ENCODE peak calls at places on chromosome 15, in four cellular contexts. One of them, this sample, is unnamed.

GRCh38 chr15:99427210-99427609 is 138.6 kb upstream of the MEF2A start:
- DNase-seq in esophagus squamous epithelium: no peak
- DNase-seq in stomach: no peak
- DNase-seq in OCI-LY7: no peak
- DNase-seq in this sample: no peak

GRCh38 chr15:90413411-90414379 is 25.7 kb downstream of the IQGAP1 start:
- DNase-seq in OCI-LY7: no peak
- DNase-seq in stomach: no peak
- DNase-seq in esophagus squamous epithelium: no peak
- DNase-seq in this sample: no peak

GRCh38 chr15:65869954-65870871 is 922 bp downstream of the RAB11A start:
- DNase-seq in stomach: peak
- DNase-seq in OCI-LY7: peak
- DNase-seq in esophagus squamous epithelium: no peak
- DNase-seq in this sample: peak

GRCh38 chr15:23642413-23643044 is 5.1 kb downstream of the MAGEL2 start:
- DNase-seq in OCI-LY7: peak
- DNase-seq in stomach: peak
- DNase-seq in esophagus squamous epithelium: no peak
- DNase-seq in this sample: peak

GRCh38 chr15:74010929-74011540 is 16.5 kb downstream of the PML start:
- DNase-seq in stomach: no peak
- DNase-seq in OCI-LY7: no peak
- DNase-seq in esophagus squamous epithelium: no peak
- DNase-seq in this sample: no peak

GRCh38 chr15:72474466-72474911 is 359 bp downstream of the ARIH1 start:
- DNase-seq in esophagus squamous epithelium: no peak
- DNase-seq in stomach: no peak
- DNase-seq in OCI-LY7: no peak
- DNase-seq in this sample: no peak

GRCh38 chr15:71379893-71380292 is 264.6 kb downstream of the THSD4 start:
- DNase-seq in OCI-LY7: no peak
- DNase-seq in stomach: no peak
- DNase-seq in esophagus squamous epithelium: no peak
- DNase-seq in this sample: no peak

GRCh38 chr15:42716125-42716524 is 20.8 kb downstream of the CDAN1 start:
- DNase-seq in esophagus squamous epithelium: no peak
- DNase-seq in stomach: peak
- DNase-seq in OCI-LY7: no peak
- DNase-seq in this sample: no peak

GRCh38 chr15:95770191-95770590 is 560.3 kb upstream of the NR2F2 start:
- DNase-seq in stomach: no peak
- DNase-seq in esophagus squamous epithelium: no peak
- DNase-seq in OCI-LY7: no peak
- DNase-seq in this sample: no peak

GRCh38 chr15:44195151-44195740 is at the start of gene FRMD5:
- DNase-seq in esophagus squamous epithelium: peak
- DNase-seq in stomach: peak
- DNase-seq in OCI-LY7: peak
- DNase-seq in this sample: peak

GRCh38 chr15:29064290-29064689 is 178.5 kb downstream of the APBA2 start:
- DNase-seq in stomach: no peak
- DNase-seq in esophagus squamous epithelium: no peak
- DNase-seq in OCI-LY7: no peak
- DNase-seq in this sample: no peak

GRCh38 chr15:65979837-65980236 is 110.5 kb downstream of the RAB11A start:
- DNase-seq in OCI-LY7: no peak
- DNase-seq in stomach: no peak
- DNase-seq in esophagus squamous epithelium: no peak
- DNase-seq in this sample: no peak

GRCh38 chr15:34304613-34305012 is 33.0 kb downstream of the SLC12A6 start:
- DNase-seq in esophagus squamous epithelium: no peak
- DNase-seq in OCI-LY7: no peak
- DNase-seq in stomach: no peak
- DNase-seq in this sample: no peak

GRCh38 chr15:94576889-94577533 is 345.6 kb downstream of the MCTP2 start:
- DNase-seq in stomach: peak
- DNase-seq in esophagus squamous epithelium: no peak
- DNase-seq in OCI-LY7: peak
- DNase-seq in this sample: peak

GRCh38 chr15:41018534-41018933 is 65.3 kb downstream of the CHAC1 start:
- DNase-seq in esophagus squamous epithelium: no peak
- DNase-seq in stomach: peak
- DNase-seq in OCI-LY7: no peak
- DNase-seq in this sample: no peak

GRCh38 chr15:41079717-41080116 is 36.4 kb downstream of the INO80 start:
- DNase-seq in esophagus squamous epithelium: no peak
- DNase-seq in stomach: no peak
- DNase-seq in OCI-LY7: peak
- DNase-seq in this sample: no peak

GRCh38 chr15:63354771-63355650 is 26.6 kb downstream of the CA12 start:
- DNase-seq in esophagus squamous epithelium: no peak
- DNase-seq in stomach: no peak
- DNase-seq in OCI-LY7: no peak
- DNase-seq in this sample: no peak

GRCh38 chr15:63587527-63587926 is 9.7 kb upstream of the FBXL22 start:
- DNase-seq in esophagus squamous epithelium: no peak
- DNase-seq in OCI-LY7: no peak
- DNase-seq in stomach: no peak
- DNase-seq in this sample: no peak

GRCh38 chr15:56805466-56806146 is 72.3 kb upstream of the ZNF280D start:
- DNase-seq in OCI-LY7: no peak
- DNase-seq in stomach: no peak
- DNase-seq in esophagus squamous epithelium: no peak
- DNase-seq in this sample: peak

GRCh38 chr15:96345560-96346389 is 15.3 kb downstream of the NR2F2 start:
- DNase-seq in OCI-LY7: no peak
- DNase-seq in esophagus squamous epithelium: no peak
- DNase-seq in stomach: peak
- DNase-seq in this sample: peak

GRCh38 chr15:70486451-70487379 is 276.6 kb downstream of the UACA start:
- DNase-seq in esophagus squamous epithelium: peak
- DNase-seq in OCI-LY7: no peak
- DNase-seq in stomach: no peak
- DNase-seq in this sample: peak

GRCh38 chr15:41559239-41559488 is 152 bp downstream of the TYRO3 start:
- DNase-seq in OCI-LY7: no peak
- DNase-seq in stomach: no peak
- DNase-seq in esophagus squamous epithelium: no peak
- DNase-seq in this sample: no peak

GRCh38 chr15:40092416-40093223 is 16.1 kb downstream of the BMF start:
- DNase-seq in OCI-LY7: no peak
- DNase-seq in stomach: no peak
- DNase-seq in esophagus squamous epithelium: no peak
- DNase-seq in this sample: no peak

GRCh38 chr15:31365032-31365654 is 38.5 kb downstream of the KLF13 start:
- DNase-seq in esophagus squamous epithelium: no peak
- DNase-seq in OCI-LY7: no peak
- DNase-seq in stomach: no peak
- DNase-seq in this sample: peak

GRCh38 chr15:96889734-96890480 is 559.4 kb downstream of the NR2F2 start:
- DNase-seq in OCI-LY7: no peak
- DNase-seq in esophagus squamous epithelium: no peak
- DNase-seq in stomach: no peak
- DNase-seq in this sample: no peak

GRCh38 chr15:42736178-42736792 is 643 bp downstream of the CDAN1 start:
- DNase-seq in esophagus squamous epithelium: no peak
- DNase-seq in stomach: no peak
- DNase-seq in OCI-LY7: peak
- DNase-seq in this sample: peak

GRCh38 chr15:97745481-97746071 is 214.9 kb upstream of the ARRDC4 start:
- DNase-seq in stomach: peak
- DNase-seq in esophagus squamous epithelium: no peak
- DNase-seq in OCI-LY7: peak
- DNase-seq in this sample: peak

GRCh38 chr15:40282870-40283614 is at the start of gene ANKRD63:
- DNase-seq in esophagus squamous epithelium: no peak
- DNase-seq in stomach: no peak
- DNase-seq in OCI-LY7: no peak
- DNase-seq in this sample: peak

GRCh38 chr15:100690032-100690785 is 87.8 kb downstream of the ASB7 start:
- DNase-seq in esophagus squamous epithelium: no peak
- DNase-seq in stomach: no peak
- DNase-seq in OCI-LY7: no peak
- DNase-seq in this sample: no peak

GRCh38 chr15:33215941-33216872 is 21.7 kb upstream of the FMN1 start:
- DNase-seq in OCI-LY7: peak
- DNase-seq in esophagus squamous epithelium: no peak
- DNase-seq in stomach: no peak
- DNase-seq in this sample: no peak

GRCh38 chr15:42650208-42651066 is 75.0 kb downstream of the STARD9 start:
- DNase-seq in OCI-LY7: peak
- DNase-seq in stomach: peak
- DNase-seq in esophagus squamous epithelium: no peak
- DNase-seq in this sample: peak

GRCh38 chr15:51076898-51077564 is 17.7 kb downstream of the TNFAIP8L3 start:
- DNase-seq in stomach: peak
- DNase-seq in OCI-LY7: no peak
- DNase-seq in esophagus squamous epithelium: no peak
- DNase-seq in this sample: peak

GRCh38 chr15:62787401-62787800 is 255.1 kb upstream of the TPM1 start:
- DNase-seq in OCI-LY7: no peak
- DNase-seq in esophagus squamous epithelium: no peak
- DNase-seq in stomach: no peak
- DNase-seq in this sample: no peak

GRCh38 chr15:98421419-98422085 is 226.8 kb upstream of the IGF1R start:
- DNase-seq in esophagus squamous epithelium: no peak
- DNase-seq in stomach: peak
- DNase-seq in OCI-LY7: peak
- DNase-seq in this sample: peak

GRCh38 chr15:96374494-96374893 is 44.0 kb downstream of the NR2F2 start:
- DNase-seq in esophagus squamous epithelium: no peak
- DNase-seq in OCI-LY7: no peak
- DNase-seq in stomach: no peak
- DNase-seq in this sample: no peak

GRCh38 chr15:75677601-75678323 is 30.1 kb downstream of the SNX33 start:
- DNase-seq in OCI-LY7: no peak
- DNase-seq in stomach: no peak
- DNase-seq in esophagus squamous epithelium: no peak
- DNase-seq in this sample: no peak
- TF ChIP-seq CTCF in OCI-LY7: no peak
- TF ChIP-seq CTCF in stomach: no peak
- TF ChIP-seq CTCF in esophagus squamous epithelium: no peak
- TF ChIP-seq CTCF in this sample: no peak

GRCh38 chr15:69035205-69035917 is 20.9 kb downstream of the NOX5 start:
- DNase-seq in OCI-LY7: no peak
- DNase-seq in esophagus squamous epithelium: no peak
- DNase-seq in stomach: peak
- DNase-seq in this sample: no peak
- TF ChIP-seq CTCF in OCI-LY7: no peak
- TF ChIP-seq CTCF in esophagus squamous epithelium: no peak
- TF ChIP-seq CTCF in stomach: no peak
- TF ChIP-seq CTCF in this sample: no peak

GRCh38 chr15:77094397-77095030 is 23.6 kb upstream of the TSPAN3 start:
- DNase-seq in OCI-LY7: peak
- DNase-seq in stomach: no peak
- DNase-seq in esophagus squamous epithelium: no peak
- DNase-seq in this sample: peak
- TF ChIP-seq CTCF in OCI-LY7: peak
- TF ChIP-seq CTCF in stomach: no peak
- TF ChIP-seq CTCF in esophagus squamous epithelium: no peak
- TF ChIP-seq CTCF in this sample: peak

DNA sequence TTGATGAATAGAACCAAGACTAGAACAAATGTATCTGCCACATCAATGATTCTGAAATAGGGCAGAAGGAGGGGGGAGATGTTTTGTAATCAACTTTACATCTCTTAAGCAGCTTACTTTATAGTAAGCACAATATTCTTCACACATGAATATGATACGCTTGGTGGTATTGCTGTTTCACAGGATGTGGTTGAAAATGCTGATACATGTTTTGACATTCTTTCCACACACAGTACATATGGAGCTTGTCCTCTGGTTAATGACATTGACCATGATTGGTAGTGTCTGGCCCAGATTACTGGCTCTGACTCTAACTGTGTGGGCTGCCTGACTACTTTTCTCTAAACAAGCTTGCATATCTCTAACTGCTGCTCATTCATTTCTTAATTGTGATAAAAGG is 168.9 kb downstream of the KLHL25 start:
- DNase-seq in OCI-LY7: no peak
- DNase-seq in esophagus squamous epithelium: no peak
- DNase-seq in stomach: no peak
- DNase-seq in this sample: peak
- TF ChIP-seq CTCF in OCI-LY7: no peak
- TF ChIP-seq CTCF in esophagus squamous epithelium: no peak
- TF ChIP-seq CTCF in stomach: no peak
- TF ChIP-seq CTCF in this sample: no peak

DNA sequence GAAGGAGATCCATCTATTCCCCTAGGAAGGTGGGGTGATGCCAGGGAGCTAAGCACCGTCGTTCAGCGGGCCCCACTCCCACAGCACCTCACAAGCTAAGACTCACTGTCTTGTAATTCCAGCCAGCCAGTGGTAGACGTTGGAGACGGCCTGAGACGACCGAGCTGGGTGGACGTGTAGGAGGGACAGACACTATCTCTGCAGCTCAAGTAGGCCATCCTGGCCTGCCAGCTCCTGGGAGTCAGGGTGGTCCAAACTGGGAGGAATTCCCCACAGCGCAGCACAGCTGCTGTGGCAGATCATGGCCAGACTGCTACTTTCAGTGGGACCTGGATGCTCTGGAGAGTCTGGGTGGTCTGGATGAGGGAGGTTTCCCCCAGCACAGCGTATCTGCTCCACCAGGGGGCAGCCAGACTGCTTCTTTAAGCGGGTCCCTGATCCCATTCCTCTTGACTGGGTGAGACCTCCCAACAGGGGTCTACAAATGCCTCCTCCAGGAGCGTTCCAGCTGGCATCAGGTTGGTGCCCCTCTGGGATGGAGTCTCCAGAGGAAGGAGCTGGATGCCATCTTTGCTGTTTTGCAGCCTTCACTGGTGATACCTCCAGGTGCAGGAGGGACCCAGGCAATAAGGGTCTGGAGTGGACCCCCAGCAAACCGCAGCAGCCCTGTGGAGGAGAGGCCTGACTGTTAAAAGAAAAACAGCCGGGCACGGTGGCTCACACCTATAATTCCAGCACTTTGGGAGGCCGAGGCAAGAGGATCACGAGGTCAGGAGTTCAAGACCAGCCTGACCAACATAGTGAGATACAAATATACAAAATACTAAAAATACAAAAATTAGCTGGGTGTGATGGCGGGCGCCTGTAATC is 27.6 kb downstream of the GNB5 start:
- DNase-seq in stomach: no peak
- DNase-seq in OCI-LY7: peak
- DNase-seq in esophagus squamous epithelium: no peak
- DNase-seq in this sample: peak
- TF ChIP-seq CTCF in stomach: no peak
- TF ChIP-seq CTCF in OCI-LY7: peak
- TF ChIP-seq CTCF in esophagus squamous epithelium: no peak
- TF ChIP-seq CTCF in this sample: no peak

GRCh38 chr15:27527490-27528067 is 556.6 kb downstream of the GABRG3 start:
- DNase-seq in stomach: no peak
- DNase-seq in esophagus squamous epithelium: no peak
- DNase-seq in OCI-LY7: no peak
- DNase-seq in this sample: no peak
- TF ChIP-seq CTCF in stomach: no peak
- TF ChIP-seq CTCF in esophagus squamous epithelium: no peak
- TF ChIP-seq CTCF in OCI-LY7: no peak
- TF ChIP-seq CTCF in this sample: no peak